ENCODE peak calls at places on chromosome 17, in four cellular contexts. S is Calu3; W is KBM-7; A is stimulated activated CD8-positive, alpha-beta memory T cell treated with anti-CD3 and anti-CD28 coated beads, Interleukin-2, amount 100 ng/mL, for 48 hours. U is an unnamed sample.

GRCh38 chr17:48429156-48429555 is 858 bp downstream of the SKAP1 start:
- DNase-seq in S (no peak), W (no peak), A (no peak), U (no peak)

GRCh38 chr17:80996422-80997305 is 5.0 kb downstream of the CHMP6 start:
- DNase-seq in W (no peak), S (no peak), A (no peak), U (no peak)

GRCh38 chr17:66965801-66966528 is 1.5 kb downstream of the CACNG4 start:
- DNase-seq in W (no peak), S (peak), A (no peak), U (no peak)

GRCh38 chr17:29162082-29162908 is 17.9 kb downstream of the MYO18A start:
- DNase-seq in S (no peak), A (no peak), W (no peak), U (no peak)

GRCh38 chr17:50605434-50605833 is 29.2 kb upstream of the ABCC3 start:
- DNase-seq in S (no peak), A (no peak), W (no peak), U (no peak)

GRCh38 chr17:66782866-66783265 is 52.1 kb upstream of the CACNG5 start:
- DNase-seq in W (no peak), A (no peak), S (no peak), U (no peak)

GRCh38 chr17:70187383-70187782 is 18.1 kb downstream of the KCNJ2 start:
- DNase-seq in S (no peak), A (no peak), W (no peak), U (no peak)

GRCh38 chr17:81821603-81822311 is 11.3 kb downstream of the MCRIP1 start:
- DNase-seq in S (peak), A (peak), W (peak), U (no peak)

GRCh38 chr17:17140590-17140980 is 65.5 kb downstream of the PLD6 start:
- DNase-seq in S (no peak), W (no peak), A (no peak), U (no peak)

GRCh38 chr17:7045492-7046126 is 1.7 kb upstream of the SLC16A11 start:
- DNase-seq in A (no peak), W (peak), S (peak), U (no peak)

GRCh38 chr17:76981545-76982295 is 113.5 kb downstream of the MGAT5B start:
- DNase-seq in A (no peak), W (no peak), S (no peak), U (no peak)

GRCh38 chr17:68096111-68096510 is 60.6 kb downstream of the KPNA2 start:
- DNase-seq in S (no peak), A (no peak), W (no peak), U (no peak)

GRCh38 chr17:42050360-42051012 is at the start of gene C17orf113:
- DNase-seq in S (peak), A (peak), W (peak), U (peak)

GRCh38 chr17:63973930-63974593 is 1.3 kb upstream of the SCN4A start:
- DNase-seq in W (no peak), A (no peak), S (peak), U (no peak)

GRCh38 chr17:58631523-58632323 is 60.1 kb downstream of the TEX14 start:
- DNase-seq in A (peak), S (peak), W (peak), U (no peak)

GRCh38 chr17:45221081-45221996 is at the start of gene FMNL1:
- DNase-seq in A (peak), W (peak), S (peak), U (no peak)

GRCh38 chr17:7019406-7019805 is 3.4 kb upstream of the BCL6B start:
- DNase-seq in A (no peak), W (no peak), S (no peak), U (no peak)

GRCh38 chr17:30436729-30437128 is 40.5 kb upstream of the GOSR1 start:
- DNase-seq in A (no peak), S (no peak), W (no peak), U (no peak)

U was measured in GM18507.